ENCODE peak calls at places on chromosomes 4 and X, in seven cellular contexts. One of them, this sample, is unnamed. For H3K9me3, the result is how much of the 10 kb centered on the place peaks cover.

GRCh38 chr4:19010766-19011165 is 989.2 kb upstream of the LCORL start:
- DNase-seq in SK-N-SH: no peak
- DNase-seq in pancreas: no peak
- DNase-seq in spleen: no peak
- DNase-seq in upper lobe of right lung: no peak
- DNase-seq in ovary: no peak
- DNase-seq in OCI-LY7: no peak
- DNase-seq in this sample: no peak

GRCh38 chrX:46400530-46400929 is 144.7 kb downstream of the ZNF674 start:
- DNase-seq in SK-N-SH: no peak
- DNase-seq in pancreas: no peak
- DNase-seq in spleen: no peak
- DNase-seq in upper lobe of right lung: no peak
- DNase-seq in ovary: no peak
- DNase-seq in OCI-LY7: no peak
- DNase-seq in this sample: no peak

GRCh38 chr4:46462746-46463145 is 72.8 kb upstream of the GABRA2 start:
- DNase-seq in SK-N-SH: no peak
- DNase-seq in pancreas: no peak
- DNase-seq in spleen: no peak
- DNase-seq in upper lobe of right lung: no peak
- DNase-seq in ovary: no peak
- DNase-seq in OCI-LY7: no peak
- DNase-seq in this sample: no peak

GRCh38 chrX:153647461-153648357 is 706 bp downstream of the DUSP9 start:
- DNase-seq in SK-N-SH: peak
- DNase-seq in pancreas: peak
- DNase-seq in spleen: peak
- DNase-seq in upper lobe of right lung: no peak
- DNase-seq in ovary: peak
- DNase-seq in OCI-LY7: no peak
- DNase-seq in this sample: no peak

GRCh38 chr4:99447079-99447478 is 11.9 kb upstream of the ADH7 start:
- DNase-seq in SK-N-SH: no peak
- DNase-seq in pancreas: no peak
- DNase-seq in spleen: no peak
- DNase-seq in upper lobe of right lung: no peak
- DNase-seq in ovary: no peak
- DNase-seq in OCI-LY7: no peak
- DNase-seq in this sample: no peak

GRCh38 chrX:41452972-41453371 is 5.8 kb downstream of the NYX start:
- DNase-seq in SK-N-SH: no peak
- DNase-seq in pancreas: no peak
- DNase-seq in spleen: peak
- DNase-seq in upper lobe of right lung: no peak
- DNase-seq in ovary: no peak
- DNase-seq in OCI-LY7: no peak
- DNase-seq in this sample: no peak

GRCh38 chrX:47612418-47612817 is 7.2 kb downstream of the SYN1 start:
- DNase-seq in SK-N-SH: no peak
- DNase-seq in pancreas: no peak
- DNase-seq in spleen: no peak
- DNase-seq in upper lobe of right lung: no peak
- DNase-seq in ovary: no peak
- DNase-seq in OCI-LY7: no peak
- DNase-seq in this sample: no peak

GRCh38 chrX:151796576-151796975 is 62.0 kb downstream of the CNGA2 start:
- DNase-seq in SK-N-SH: no peak
- DNase-seq in pancreas: no peak
- DNase-seq in spleen: no peak
- DNase-seq in upper lobe of right lung: no peak
- DNase-seq in ovary: no peak
- DNase-seq in OCI-LY7: no peak
- DNase-seq in this sample: no peak

GRCh38 chrX:72029473-72030411 is 102.0 kb downstream of the RTL5 start:
- DNase-seq in SK-N-SH: peak
- DNase-seq in pancreas: no peak
- DNase-seq in spleen: no peak
- DNase-seq in upper lobe of right lung: no peak
- DNase-seq in ovary: no peak
- DNase-seq in OCI-LY7: no peak
- DNase-seq in this sample: no peak

GRCh38 chr4:74661427-74662171 is 132.7 kb downstream of the BTC start:
- DNase-seq in SK-N-SH: no peak
- DNase-seq in pancreas: no peak
- DNase-seq in spleen: no peak
- DNase-seq in upper lobe of right lung: no peak
- DNase-seq in ovary: no peak
- DNase-seq in OCI-LY7: no peak
- DNase-seq in this sample: no peak

GRCh38 chr4:19945979-19946380 is 305.7 kb upstream of the SLIT2 start:
- DNase-seq in SK-N-SH: no peak
- DNase-seq in pancreas: no peak
- DNase-seq in spleen: no peak
- DNase-seq in upper lobe of right lung: no peak
- DNase-seq in ovary: no peak
- DNase-seq in OCI-LY7: no peak
- DNase-seq in this sample: no peak

GRCh38 chr4:75248770-75249467 is 265.3 kb downstream of the RCHY1 start:
- DNase-seq in SK-N-SH: no peak
- DNase-seq in pancreas: no peak
- DNase-seq in spleen: no peak
- DNase-seq in upper lobe of right lung: no peak
- DNase-seq in ovary: no peak
- DNase-seq in OCI-LY7: no peak
- DNase-seq in this sample: no peak

GRCh38 chrX:133523094-133523493 is 107.8 kb upstream of the GPC4 start:
- DNase-seq in SK-N-SH: no peak
- DNase-seq in pancreas: no peak
- DNase-seq in spleen: no peak
- DNase-seq in upper lobe of right lung: peak
- DNase-seq in ovary: no peak
- DNase-seq in OCI-LY7: no peak
- DNase-seq in this sample: no peak

GRCh38 chrX:134472041-134472440 is 12.1 kb downstream of the HPRT1 start:
- DNase-seq in SK-N-SH: no peak
- DNase-seq in pancreas: no peak
- DNase-seq in spleen: no peak
- DNase-seq in upper lobe of right lung: no peak
- DNase-seq in ovary: no peak
- DNase-seq in OCI-LY7: no peak
- DNase-seq in this sample: no peak

GRCh38 chr4:102675142-102675541 is 85.6 kb downstream of the MANBA start:
- DNase-seq in SK-N-SH: no peak
- DNase-seq in pancreas: no peak
- DNase-seq in spleen: no peak
- DNase-seq in upper lobe of right lung: no peak
- DNase-seq in ovary: no peak
- DNase-seq in OCI-LY7: no peak
- DNase-seq in this sample: no peak

GRCh38 chr4:159944477-159944876 is 841.6 kb downstream of the RAPGEF2 start:
- DNase-seq in SK-N-SH: no peak
- DNase-seq in pancreas: no peak
- DNase-seq in spleen: no peak
- DNase-seq in upper lobe of right lung: no peak
- DNase-seq in ovary: no peak
- DNase-seq in OCI-LY7: no peak
- DNase-seq in this sample: no peak

GRCh38 chrX:19543951-19544359 is 28.6 kb upstream of the MAP3K15 start:
- DNase-seq in SK-N-SH: no peak
- DNase-seq in pancreas: no peak
- DNase-seq in spleen: no peak
- DNase-seq in upper lobe of right lung: no peak
- DNase-seq in ovary: no peak
- DNase-seq in OCI-LY7: no peak
- DNase-seq in this sample: no peak

GRCh38 chr4:66741081-66741480 is 804.2 kb downstream of the CENPC start:
- DNase-seq in SK-N-SH: no peak
- DNase-seq in pancreas: no peak
- DNase-seq in spleen: no peak
- DNase-seq in upper lobe of right lung: no peak
- DNase-seq in ovary: no peak
- DNase-seq in OCI-LY7: no peak
- DNase-seq in this sample: no peak

GRCh38 chrX:62931625-62932024 is 419.5 kb downstream of the SPIN4 start:
- DNase-seq in SK-N-SH: no peak
- DNase-seq in pancreas: no peak
- DNase-seq in spleen: no peak
- DNase-seq in upper lobe of right lung: no peak
- DNase-seq in ovary: no peak
- DNase-seq in OCI-LY7: no peak
- DNase-seq in this sample: no peak
- H3K9me3 ChIP-seq in SK-N-SH: under half
- H3K9me3 ChIP-seq in pancreas: under half
- H3K9me3 ChIP-seq in spleen: under half
- H3K9me3 ChIP-seq in upper lobe of right lung: under half
- H3K9me3 ChIP-seq in ovary: under half
- H3K9me3 ChIP-seq in OCI-LY7: under half
- H3K9me3 ChIP-seq in this sample: under half

GRCh38 chr4:158532556-158533231 is 11.0 kb downstream of the RXFP1 start:
- DNase-seq in SK-N-SH: no peak
- DNase-seq in pancreas: no peak
- DNase-seq in spleen: no peak
- DNase-seq in upper lobe of right lung: no peak
- DNase-seq in ovary: no peak
- DNase-seq in OCI-LY7: no peak
- DNase-seq in this sample: no peak

GRCh38 chr4:158536833-158537232 is 15.2 kb downstream of the RXFP1 start:
- DNase-seq in SK-N-SH: no peak
- DNase-seq in pancreas: no peak
- DNase-seq in spleen: no peak
- DNase-seq in upper lobe of right lung: no peak
- DNase-seq in ovary: no peak
- DNase-seq in OCI-LY7: no peak
- DNase-seq in this sample: no peak

GRCh38 chr4:158538176-158538575 is 16.5 kb downstream of the RXFP1 start:
- DNase-seq in SK-N-SH: no peak
- DNase-seq in pancreas: no peak
- DNase-seq in spleen: no peak
- DNase-seq in upper lobe of right lung: no peak
- DNase-seq in ovary: no peak
- DNase-seq in OCI-LY7: no peak
- DNase-seq in this sample: no peak

GRCh38 chr4:158534727-158535126 is 13.0 kb downstream of the RXFP1 start:
- DNase-seq in SK-N-SH: no peak
- DNase-seq in pancreas: no peak
- DNase-seq in spleen: no peak
- DNase-seq in upper lobe of right lung: no peak
- DNase-seq in ovary: no peak
- DNase-seq in OCI-LY7: no peak
- DNase-seq in this sample: no peak

DNA sequence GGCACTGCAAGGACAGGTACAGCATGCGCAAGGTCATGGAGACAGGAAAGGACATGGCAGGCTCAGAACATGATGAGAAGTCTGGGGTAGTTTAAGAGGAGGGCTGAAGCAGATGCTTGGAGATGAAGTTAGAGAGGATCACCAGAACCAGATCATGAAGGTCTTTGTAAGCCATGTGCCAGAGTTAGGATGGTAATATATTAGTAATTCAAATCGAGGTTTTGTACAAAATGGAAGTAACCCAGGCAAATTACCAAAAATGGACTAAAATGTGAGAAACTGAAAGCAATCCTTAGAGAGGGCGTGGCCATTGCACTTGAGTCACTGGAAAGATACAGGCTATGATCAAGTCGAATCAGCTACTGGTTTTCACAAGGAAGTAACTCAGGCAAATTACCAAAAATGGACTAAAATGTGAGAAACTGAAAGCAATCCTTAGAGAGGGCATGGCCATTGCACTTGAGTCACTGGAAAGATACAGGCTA is 13.5 kb downstream of the RXFP1 start:
- DNase-seq in SK-N-SH: no peak
- DNase-seq in pancreas: no peak
- DNase-seq in spleen: no peak
- DNase-seq in upper lobe of right lung: no peak
- DNase-seq in ovary: no peak
- DNase-seq in OCI-LY7: no peak
- DNase-seq in this sample: no peak
- H3K4me3 ChIP-seq in SK-N-SH: no peak
- H3K4me3 ChIP-seq in pancreas: no peak
- H3K4me3 ChIP-seq in spleen: no peak
- H3K4me3 ChIP-seq in upper lobe of right lung: no peak
- H3K4me3 ChIP-seq in ovary: no peak
- H3K4me3 ChIP-seq in OCI-LY7: no peak
- H3K4me3 ChIP-seq in this sample: no peak

DNA sequence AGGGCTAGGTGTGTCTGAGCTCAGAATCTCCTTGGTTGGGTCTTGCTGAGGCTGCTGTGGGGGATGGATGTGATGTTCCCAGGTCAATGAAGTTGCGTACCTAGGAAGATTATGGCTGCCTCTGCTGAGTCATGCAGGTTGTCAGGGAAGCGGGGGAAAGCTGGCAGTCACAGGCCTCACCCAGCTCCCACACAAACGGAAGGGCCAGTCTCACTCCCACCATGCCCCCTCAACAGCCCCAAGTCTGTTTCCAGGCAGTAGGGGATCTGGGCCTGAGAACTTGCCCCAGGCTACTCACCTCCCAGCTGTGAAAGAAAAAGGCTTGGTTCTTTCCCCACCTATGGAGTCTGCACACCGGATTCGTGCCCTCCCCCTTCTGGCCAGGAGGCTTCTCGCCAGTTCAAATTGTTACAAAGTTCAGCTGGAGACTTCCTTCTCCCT is 72.9 kb downstream of the WDR44 start:
- DNase-seq in SK-N-SH: no peak
- DNase-seq in pancreas: no peak
- DNase-seq in spleen: no peak
- DNase-seq in upper lobe of right lung: no peak
- DNase-seq in ovary: no peak
- DNase-seq in OCI-LY7: no peak
- DNase-seq in this sample: no peak
- H3K27ac ChIP-seq in SK-N-SH: no peak
- H3K27ac ChIP-seq in pancreas: no peak
- H3K27ac ChIP-seq in spleen: no peak
- H3K27ac ChIP-seq in upper lobe of right lung: no peak
- H3K27ac ChIP-seq in ovary: no peak
- H3K27ac ChIP-seq in OCI-LY7: no peak
- H3K27ac ChIP-seq in this sample: no peak

GRCh38 chrX:77432998-77433397 is 14.2 kb upstream of the FGF16 start:
- DNase-seq in SK-N-SH: no peak
- DNase-seq in pancreas: no peak
- DNase-seq in spleen: no peak
- DNase-seq in upper lobe of right lung: no peak
- DNase-seq in ovary: no peak
- DNase-seq in OCI-LY7: no peak
- DNase-seq in this sample: no peak

GRCh38 chrX:77440310-77440709 is 6.9 kb upstream of the FGF16 start:
- DNase-seq in SK-N-SH: no peak
- DNase-seq in pancreas: no peak
- DNase-seq in spleen: no peak
- DNase-seq in upper lobe of right lung: no peak
- DNase-seq in ovary: no peak
- DNase-seq in OCI-LY7: no peak
- DNase-seq in this sample: no peak

GRCh38 chrX:77436682-77437081 is 10.5 kb upstream of the FGF16 start:
- DNase-seq in SK-N-SH: no peak
- DNase-seq in pancreas: no peak
- DNase-seq in spleen: no peak
- DNase-seq in upper lobe of right lung: no peak
- DNase-seq in ovary: no peak
- DNase-seq in OCI-LY7: peak
- DNase-seq in this sample: no peak

GRCh38 chrX:77434949-77435348 is 12.2 kb upstream of the FGF16 start:
- DNase-seq in SK-N-SH: no peak
- DNase-seq in pancreas: no peak
- DNase-seq in spleen: no peak
- DNase-seq in upper lobe of right lung: no peak
- DNase-seq in ovary: no peak
- DNase-seq in OCI-LY7: no peak
- DNase-seq in this sample: no peak

GRCh38 chrX:77436271-77436670 is 10.9 kb upstream of the FGF16 start:
- DNase-seq in SK-N-SH: no peak
- DNase-seq in pancreas: no peak
- DNase-seq in spleen: no peak
- DNase-seq in upper lobe of right lung: no peak
- DNase-seq in ovary: no peak
- DNase-seq in OCI-LY7: no peak
- DNase-seq in this sample: no peak
- H3K9me3 ChIP-seq in SK-N-SH: under half
- H3K9me3 ChIP-seq in pancreas: under half
- H3K9me3 ChIP-seq in spleen: under half
- H3K9me3 ChIP-seq in upper lobe of right lung: under half
- H3K9me3 ChIP-seq in ovary: under half
- H3K9me3 ChIP-seq in OCI-LY7: under half
- H3K9me3 ChIP-seq in this sample: under half

This sample was measured in thoracic aorta.